ENCODE peak calls at places on chromosomes 4 and X, in six cellular contexts. C, B, T, L, W and V are unnamed samples.

GRCh38 chrX:130539721-130540321 is 138.0 kb downstream of the RBMX2 start:
- DNase-seq in C (peak; percentile 75), B (peak; percentile 4), T (peak; percentile 45), L (peak; percentile 65), W (peak; percentile 24), V (no peak)

GRCh38 chr4:174156239-174156826 is 127.1 kb downstream of the FBXO8 start:
- DNase-seq in C (peak; percentile 62), B (peak; percentile 9), T (no peak), L (peak; percentile 81), W (no peak), V (no peak)

GRCh38 chr4:83568057-83568456 is 32.1 kb downstream of the GPAT3 start:
- DNase-seq in C (no peak), B (no peak), T (no peak), L (peak; percentile 9), W (no peak), V (no peak)

GRCh38 chrX:22818061-22818460 is 181.7 kb upstream of the DDX53 start:
- DNase-seq in C (no peak), B (peak; percentile 23), T (no peak), L (peak; percentile 1), W (no peak), V (no peak)

GRCh38 chrX:128807367-128807766 is 715.9 kb downstream of the SMARCA1 start:
- DNase-seq in C (no peak), B (no peak), T (no peak), L (no peak), W (peak; percentile 24), V (no peak)

GRCh38 chr4:87219648-87220093 is 747 bp downstream of the KLHL8 start:
- DNase-seq in C (peak; percentile 51), B (peak; percentile 35), T (peak; percentile 60), L (peak; percentile 48), W (peak; percentile 52), V (no peak)

GRCh38 chr4:163191999-163192398 is 25.3 kb upstream of the NAF1 start:
- DNase-seq in C (no peak), B (no peak), T (no peak), L (peak; percentile 35), W (no peak), V (no peak)

GRCh38 chr4:4302416-4302815 is 12.4 kb downstream of the ZBTB49 start:
- DNase-seq in C (peak; percentile 38), B (no peak), T (no peak), L (no peak), W (no peak), V (no peak)

GRCh38 chr4:81650871-81651270 is 179.2 kb upstream of the RASGEF1B start:
- DNase-seq in C (peak; percentile 5), B (peak; percentile 8), T (no peak), L (no peak), W (no peak), V (no peak)

GRCh38 chr4:107854326-107855030 is 29.7 kb downstream of the SGMS2 start:
- DNase-seq in C (no peak), B (peak; percentile 45), T (no peak), L (peak; percentile 85), W (no peak), V (no peak)

GRCh38 chrX:49225858-49226257 is 7.3 kb downstream of the CACNA1F start:
- DNase-seq in C (no peak), B (no peak), T (no peak), L (no peak), W (no peak), V (no peak)

GRCh38 chrX:120269379-120270035 is 18.9 kb downstream of the ZBTB33 start:
- DNase-seq in C (no peak), B (no peak), T (no peak), L (peak; percentile 3), W (no peak), V (no peak)

GRCh38 chr4:123469245-123469644 is 72.7 kb downstream of the SPRY1 start:
- DNase-seq in C (no peak), B (no peak), T (no peak), L (no peak), W (no peak), V (no peak)

GRCh38 chr4:25020240-25020639 is 10.5 kb downstream of the LGI2 start:
- DNase-seq in C (no peak), B (no peak), T (no peak), L (peak; percentile 76), W (no peak), V (no peak)

GRCh38 chrX:9598344-9598743 is 133.5 kb downstream of the TBL1X start:
- DNase-seq in C (no peak), B (no peak), T (no peak), L (no peak), W (no peak), V (no peak)

GRCh38 chrX:40098264-40099045 is 697 bp upstream of the BCOR start:
- DNase-seq in C (peak; percentile 89), B (no peak), T (peak; percentile 57), L (peak; percentile 51), W (peak; percentile 60), V (no peak)

GRCh38 chrX:140521393-140521792 is 16.5 kb upstream of the SOX3 start:
- DNase-seq in C (no peak), B (no peak), T (no peak), L (no peak), W (no peak), V (no peak)

DNA sequence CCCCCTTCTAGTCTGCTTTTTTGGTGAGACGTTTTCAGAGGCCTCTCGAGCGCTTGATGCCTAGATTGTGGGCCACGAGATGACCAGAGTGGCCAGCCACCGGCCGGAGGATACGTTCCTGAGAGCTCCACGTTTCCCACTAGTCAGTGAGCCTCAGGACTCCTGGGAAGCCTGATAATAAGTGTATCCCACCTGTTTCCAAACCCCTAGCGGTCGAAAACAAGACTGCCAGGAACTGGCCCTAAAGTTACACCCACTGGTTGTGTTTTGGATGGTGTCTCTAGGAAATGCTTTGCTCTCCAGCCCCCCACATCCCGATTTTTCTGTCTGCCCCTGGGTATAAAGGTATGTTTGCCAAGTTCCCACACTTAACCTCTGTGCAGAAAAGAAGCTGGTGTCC is 4.6 kb upstream of the RS1 start:
- DNase-seq in C (peak; percentile 32), B (no peak), T (peak; percentile 25), L (no peak), W (no peak), V (no peak)
- TF ChIP-seq CTCF in C (peak; percentile 33), B (peak; percentile 24), T (peak; percentile 42), L (peak; percentile 35), W (no peak), V (no peak)

GRCh38 chrX:85111347-85111746 is 107.7 kb downstream of the APOOL start:
- DNase-seq in C (peak; percentile 31), B (no peak), T (no peak), L (peak; percentile 25), W (no peak), V (no peak)

GRCh38 chrX:85112270-85112669 is 108.6 kb downstream of the APOOL start:
- DNase-seq in C (no peak), B (no peak), T (no peak), L (no peak), W (no peak), V (no peak)

GRCh38 chrX:85107407-85107806 is 103.7 kb downstream of the APOOL start:
- DNase-seq in C (no peak), B (no peak), T (no peak), L (peak; percentile 26), W (no peak), V (no peak)

GRCh38 chrX:85108165-85108564 is 104.5 kb downstream of the APOOL start:
- DNase-seq in C (no peak), B (no peak), T (no peak), L (peak; percentile 5), W (no peak), V (no peak)

DNA sequence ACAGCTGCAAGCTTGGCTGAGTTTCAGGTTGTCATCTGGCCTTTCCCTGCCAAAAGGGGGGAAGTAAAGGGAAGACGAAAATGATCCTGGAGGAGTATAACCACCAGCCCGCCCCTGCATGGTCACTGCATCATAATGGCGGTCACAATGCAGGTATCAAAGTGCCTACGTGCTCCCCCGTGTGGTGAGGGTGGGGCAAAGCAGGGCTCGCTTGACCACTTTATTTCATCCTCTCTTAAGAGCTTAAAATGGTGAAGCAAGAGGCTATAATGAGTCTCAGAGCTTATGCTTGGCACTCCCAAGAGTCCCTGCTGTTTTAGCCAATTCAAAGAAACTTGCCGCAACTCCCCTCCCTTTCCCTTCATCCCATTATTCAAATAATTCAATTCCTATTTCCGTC is 105.6 kb downstream of the APOOL start:
- DNase-seq in C (no peak), B (no peak), T (peak; percentile 40), L (peak; percentile 32), W (no peak), V (no peak)
- TF ChIP-seq CTCF in C (peak; percentile 30), B (no peak), T (peak; percentile 44), L (peak; percentile 59), W (no peak), V (peak; percentile 20)

GRCh38 chrX:134025986-134026731 is 40.8 kb upstream of the GPC3 start:
- DNase-seq in C (peak; percentile 22), B (no peak), T (no peak), L (peak; percentile 0), W (no peak), V (no peak)
- TF ChIP-seq CTCF in C (no peak), B (no peak), T (no peak), L (no peak), W (no peak), V (no peak)

DNA sequence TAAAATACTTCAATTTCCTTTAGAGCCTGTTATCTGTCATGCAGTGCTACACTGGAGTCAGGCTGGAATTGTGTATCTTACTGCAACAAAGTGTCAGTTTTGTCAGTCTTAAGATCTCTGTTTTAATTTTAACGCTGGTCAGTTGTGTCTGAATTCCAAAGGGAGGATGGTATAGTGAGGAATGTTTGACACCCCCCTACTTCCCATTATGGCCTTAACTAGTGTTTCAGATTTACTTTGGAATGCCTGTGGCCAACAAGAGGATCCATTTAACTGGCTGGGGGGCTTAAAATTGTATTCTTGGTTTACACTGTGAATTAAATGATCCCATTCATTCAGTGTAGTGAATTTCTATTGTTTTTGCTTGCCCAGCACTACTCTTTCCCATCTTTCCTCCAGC is 75.7 kb upstream of the IQCM start:
- DNase-seq in C (no peak), B (peak; percentile 57), T (no peak), L (no peak), W (no peak), V (no peak)
- TF ChIP-seq CTCF in C (no peak), B (no peak), T (no peak), L (no peak), W (no peak), V (no peak)

DNA sequence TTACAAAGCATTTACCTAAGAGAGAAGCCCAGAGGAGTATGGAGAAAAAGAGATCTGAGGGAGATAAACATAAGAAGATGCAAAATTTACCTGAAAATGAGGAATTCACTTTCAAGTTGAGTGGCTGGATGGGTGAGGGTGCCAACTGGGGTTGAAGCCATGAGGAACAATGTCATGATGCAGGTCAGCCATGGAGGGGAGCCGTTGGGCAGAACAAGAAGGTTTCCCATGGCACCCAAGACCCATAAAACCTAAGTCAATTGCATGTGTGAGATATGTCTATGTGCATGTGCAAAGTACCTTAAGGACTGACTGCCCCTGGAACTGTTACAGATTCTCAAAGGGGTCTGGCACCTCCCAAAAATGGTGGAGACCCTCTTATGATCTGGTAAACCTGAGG is 46.6 kb upstream of the PRRG1 start:
- DNase-seq in C (peak; percentile 26), B (no peak), T (no peak), L (peak; percentile 49), W (no peak), V (no peak)
- TF ChIP-seq CTCF in C (peak; percentile 45), B (no peak), T (no peak), L (peak; percentile 27), W (no peak), V (peak; percentile 13)